ENCODE peak calls at places on chromosomes 6 and 20, in nine cellular contexts. I is GM12892, B is Peyer's patch, U is heart left ventricle, F is thyroid gland, X is uterus, W is A549, H is IMR-90, D is GM12878. A is an unnamed sample.

GRCh38 chr20:25532015-25532751 is 53.1 kb downstream of the NINL start:
- DNase-seq in F (peak), H (no peak), I (no peak), B (no peak), D (no peak), X (no peak), U (no peak), W (no peak), A (no peak)

GRCh38 chr6:55868910-55869479 is 6.4 kb downstream of the BMP5 start:
- DNase-seq in X (no peak), U (no peak), D (peak), H (peak), I (no peak), B (no peak), F (no peak), W (peak), A (no peak)

GRCh38 chr6:16832027-16832688 is 70.9 kb upstream of the ATXN1 start:
- DNase-seq in F (no peak), I (no peak), W (no peak), H (peak), D (no peak), X (no peak), U (no peak), B (no peak), A (no peak)

GRCh38 chr6:46876126-46876525 is 45.6 kb downstream of the ADGRF5 start:
- DNase-seq in I (no peak), U (peak), F (peak), H (no peak), B (no peak), X (no peak), W (no peak), D (no peak), A (no peak)

GRCh38 chr6:80210618-80211017 is 104.1 kb downstream of the BCKDHB start:
- DNase-seq in H (no peak), U (peak), B (no peak), F (peak), D (peak), W (no peak), I (no peak), X (peak), A (no peak)

GRCh38 chr6:68967549-68968300 is 332.6 kb downstream of the ADGRB3 start:
- DNase-seq in F (peak), D (peak), W (peak), X (peak), B (peak), H (peak), I (peak), U (peak), A (peak)

GRCh38 chr6:18155864-18156396 is 708 bp downstream of the KDM1B start:
- DNase-seq in W (peak), H (peak), F (peak), D (peak), U (peak), X (peak), B (peak), I (peak), A (peak)

GRCh38 chr6:108518714-108519576 is 41.8 kb upstream of the FOXO3 start:
- DNase-seq in D (no peak), B (no peak), H (peak), I (no peak), U (no peak), W (peak), F (no peak), X (no peak), A (no peak)

GRCh38 chr6:33208089-33208967 is at the start of gene RING1:
- DNase-seq in U (peak), W (peak), H (peak), F (peak), I (peak), D (no peak), X (peak), B (peak), A (peak)
- TF ChIP-seq POLR2A in U (peak), W (peak), H (peak), F (peak), I (peak), D (peak), X (peak), B (peak), A (peak)

GRCh38 chr6:169212897-169213813 is 40.5 kb downstream of the THBS2 start:
- DNase-seq in W (peak), B (peak), I (peak), D (peak), F (peak), H (peak), U (peak), X (peak), A (peak)
- TF ChIP-seq POLR2A in W (peak), B (no peak), I (no peak), D (peak), F (no peak), H (peak), U (no peak), X (peak), A (no peak)

DNA sequence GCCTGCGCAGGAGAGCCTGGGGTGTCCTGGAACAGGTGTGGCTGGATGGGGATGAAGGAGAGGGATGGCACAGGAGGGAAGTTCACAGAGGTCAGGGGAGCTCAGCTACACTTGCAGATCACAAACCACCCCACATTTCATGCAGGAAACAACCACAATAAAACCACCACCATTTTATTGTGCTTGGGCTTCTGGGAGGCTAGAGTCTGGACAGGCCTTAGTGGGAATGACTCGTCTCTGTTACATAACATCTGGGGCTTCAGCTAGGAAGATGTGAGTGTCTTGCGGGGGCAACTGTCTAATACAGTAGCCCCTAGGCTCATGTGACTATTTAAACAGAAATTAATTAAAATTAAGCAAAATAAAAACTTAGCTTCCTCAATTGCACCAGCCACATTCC is 33.4 kb downstream of the SNX5 start:
- DNase-seq in B (no peak), F (no peak), I (no peak), X (no peak), U (no peak), D (no peak), W (no peak), H (peak), A (no peak)
- TF ChIP-seq POLR2A in B (no peak), F (no peak), I (no peak), X (no peak), U (no peak), D (no peak), W (no peak), H (no peak), A (no peak)

GRCh38 chr6:2876210-2877056 is 26.7 kb downstream of the SERPINB9 start:
- DNase-seq in H (peak), F (peak), D (no peak), U (peak), W (peak), X (peak), I (no peak), B (peak), A (no peak)
- TF ChIP-seq POLR2A in H (no peak), F (no peak), D (no peak), U (no peak), W (peak), X (peak), I (no peak), B (no peak), A (no peak)

A was measured in GM12891.